ENCODE peak calls at places on chromosomes 12 and 14, in five cellular contexts. C, U, B, Y and O are unnamed samples.

GRCh38 chr14:85566603-85567002 is 36.7 kb downstream of the FLRT2 start:
- DNase-seq in U (no peak), B (no peak), C (no peak), Y (no peak), O (no peak)

GRCh38 chr12:38392584-38393144 is 76.1 kb downstream of the ALG10B start:
- DNase-seq in C (no peak), Y (no peak), B (no peak), U (no peak), O (no peak)

GRCh38 chr12:26434299-26434915 is 239.0 kb downstream of the SSPN start:
- DNase-seq in B (peak), U (no peak), Y (peak), C (no peak), O (peak)

GRCh38 chr12:29073631-29074239 is 75.3 kb upstream of the FAR2 start:
- DNase-seq in C (no peak), U (no peak), B (no peak), Y (peak), O (peak)

GRCh38 chr12:47391566-47391965 is 311.8 kb upstream of the AMIGO2 start:
- DNase-seq in C (no peak), Y (no peak), B (no peak), U (no peak), O (no peak)

GRCh38 chr14:54343276-54344121 is 53.3 kb upstream of the CDKN3 start:
- DNase-seq in U (no peak), C (no peak), Y (peak), B (no peak), O (no peak)

GRCh38 chr12:57097554-57097835 is 8.6 kb downstream of the NAB2 start:
- DNase-seq in B (no peak), U (no peak), Y (no peak), C (no peak), O (no peak)

GRCh38 chr14:91142214-91142668 is 28.4 kb downstream of the DGLUCY start:
- DNase-seq in Y (no peak), U (no peak), C (no peak), B (no peak), O (no peak)

GRCh38 chr12:3922033-3922432 is 48.8 kb upstream of the PARP11 start:
- DNase-seq in U (no peak), C (no peak), B (no peak), Y (no peak), O (no peak)

GRCh38 chr12:24931666-24932405 is 17.1 kb downstream of the BCAT1 start:
- DNase-seq in Y (no peak), U (no peak), C (no peak), B (no peak), O (no peak)

GRCh38 chr12:72273499-72273837 is 1.3 kb downstream of the TRHDE start:
- DNase-seq in B (peak), C (peak), Y (no peak), U (no peak), O (no peak)

GRCh38 chr14:39040529-39040928 is 62.5 kb downstream of the SEC23A start:
- DNase-seq in B (no peak), Y (no peak), U (no peak), C (no peak), O (no peak)